ENCODE peak calls at places on chromosome 5, in four cellular contexts. X is islet precursor cell, O is germinal center, Q is NCI-H460. P is an unnamed sample.

GRCh38 chr5:177444106-177445051 is 2.2 kb upstream of the PRR7 start:
- DNase-seq in O (no peak), Q (no peak), X (no peak), P (no peak)

GRCh38 chr5:115946655-115947054 is 15.6 kb upstream of the LVRN start:
- DNase-seq in O (no peak), X (no peak), Q (no peak), P (no peak)

GRCh38 chr5:115068239-115069086 is 101.2 kb downstream of the TRIM36 start:
- DNase-seq in Q (peak), X (no peak), O (no peak), P (no peak)

GRCh38 chr5:55226027-55226933 is 835 bp downstream of the MCIDAS start:
- DNase-seq in Q (peak), X (peak), O (peak), P (peak)

GRCh38 chr5:56342612-56343011 is 109.5 kb upstream of the ANKRD55 start:
- DNase-seq in Q (no peak), X (no peak), O (no peak), P (no peak)

GRCh38 chr5:132294728-132295504 is 722 bp downstream of the SLC22A4 start:
- DNase-seq in X (peak), Q (peak), O (no peak), P (no peak)

GRCh38 chr5:143008809-143009521 is 238.8 kb downstream of the ARHGAP26 start:
- DNase-seq in X (no peak), O (peak), Q (peak), P (peak)

GRCh38 chr5:170475269-170476000 is 28.4 kb upstream of the KCNIP1 start:
- DNase-seq in O (no peak), Q (no peak), X (peak), P (no peak)

GRCh38 chr5:167982-168660 is 23.2 kb upstream of the LRRC14B start:
- DNase-seq in Q (no peak), O (no peak), X (no peak), P (no peak)

GRCh38 chr5:7927466-7928375 is 58.8 kb downstream of the MTRR start:
- DNase-seq in Q (peak), X (peak), O (peak), P (peak)

GRCh38 chr5:119250946-119251901 is 104.6 kb upstream of the TNFAIP8 start:
- DNase-seq in X (no peak), Q (no peak), O (no peak), P (no peak)

GRCh38 chr5:180601591-180602480 is 10.5 kb upstream of the SCGB3A1 start:
- DNase-seq in Q (no peak), X (peak), O (no peak), P (no peak)

GRCh38 chr5:98454407-98454806 is 319.1 kb upstream of the RGMB start:
- DNase-seq in Q (peak), X (no peak), O (no peak), P (no peak)

GRCh38 chr5:9239626-9240025 is 306.2 kb downstream of the SEMA5A start:
- DNase-seq in X (no peak), O (no peak), Q (peak), P (no peak)

GRCh38 chr5:178071108-178071507 is 42.2 kb upstream of the N4BP3 start:
- DNase-seq in X (no peak), O (no peak), Q (no peak), P (no peak)

GRCh38 chr5:127040779-127041520 is 10.6 kb upstream of the MARCHF3 start:
- DNase-seq in O (no peak), Q (no peak), X (no peak), P (no peak)

GRCh38 chr5:132627470-132627869 is 30.5 kb upstream of the IL13 start:
- DNase-seq in Q (no peak), X (no peak), O (no peak), P (no peak)

GRCh38 chr5:172452398-172453205 is 1.7 kb downstream of the SH3PXD2B start:
- DNase-seq in O (no peak), X (peak), Q (peak), P (no peak)

GRCh38 chr5:93578179-93578812 is 2.7 kb downstream of the NR2F1-AS1 start:
- DNase-seq in X (peak), Q (no peak), O (no peak), P (no peak)